ENCODE peak calls at places on chromosomes 4 and X, in four cellular contexts. S is MM.1S, E is heart right ventricle, Z is fibroblast of villous mesenchyme. P is an unnamed sample.

GRCh38 chr4:138256608-138257007 is 14.5 kb upstream of the SLC7A11 start:
- DNase-seq in S (no peak), E (no peak), Z (no peak), P (no peak)

GRCh38 chrX:116384406-116384805 is 52.0 kb upstream of the SLC6A14 start:
- DNase-seq in S (no peak), E (no peak), Z (peak; percentile 2), P (no peak)

GRCh38 chrX:4322916-4323315 is 609.5 kb upstream of the PRKX start:
- DNase-seq in S (no peak), E (no peak), Z (no peak), P (no peak)

GRCh38 chr4:74038161-74039064 is at the start of gene CXCL3:
- DNase-seq in S (no peak), E (peak; percentile 80), Z (peak; percentile 55), P (peak; percentile 45)

GRCh38 chr4:88792268-88792781 is 94.7 kb upstream of the NAP1L5 start:
- DNase-seq in S (no peak), E (no peak), Z (peak; percentile 90), P (no peak)

GRCh38 chr4:26051278-26051677 is 137.3 kb downstream of the SMIM20 start:
- DNase-seq in S (no peak), E (no peak), Z (peak; percentile 10), P (no peak)

GRCh38 chr4:139858436-139859225 is 193.0 kb downstream of the MGST2 start:
- DNase-seq in S (no peak), E (no peak), Z (no peak), P (no peak)

GRCh38 chr4:54276633-54277426 is 47.7 kb downstream of the PDGFRA start:
- DNase-seq in S (no peak), E (no peak), Z (no peak), P (no peak)

GRCh38 chr4:16226816-16227461 is 668 bp upstream of the TAPT1 start:
- DNase-seq in S (peak; percentile 36), E (peak; percentile 62), Z (peak; percentile 38), P (peak; percentile 49)

GRCh38 chrX:19334945-19335626 is 8.6 kb upstream of the PDHA1 start:
- DNase-seq in S (peak; percentile 79), E (no peak), Z (peak; percentile 31), P (no peak)

GRCh38 chrX:139203681-139204575 is 326.6 kb upstream of the F9 start:
- DNase-seq in S (peak; percentile 17), E (no peak), Z (no peak), P (no peak)

GRCh38 chr4:24235609-24236008 is 345.8 kb upstream of the PPARGC1A start:
- DNase-seq in S (no peak), E (no peak), Z (no peak), P (no peak)

GRCh38 chr4:145805490-145805889 is 125.5 kb downstream of the C4orf51 start:
- DNase-seq in S (no peak), E (peak; percentile 62), Z (peak; percentile 26), P (no peak)

GRCh38 chrX:323721-324628 is 5.4 kb upstream of the GTPBP6 start:
- DNase-seq in S (peak; percentile 38), E (no peak), Z (peak; percentile 38), P (no peak)

GRCh38 chrX:129777218-129777768 is 2.5 kb upstream of the SASH3 start:
- DNase-seq in S (peak; percentile 90), E (peak; percentile 13), Z (no peak), P (peak; percentile 24)

GRCh38 chr4:133147922-133148689 is 988 bp upstream of the PCDH10 start:
- DNase-seq in S (no peak), E (no peak), Z (no peak), P (no peak)

GRCh38 chr4:187965726-187966125 is 29.8 kb upstream of the ZFP42 start:
- DNase-seq in S (no peak), E (no peak), Z (no peak), P (no peak)

GRCh38 chr4:128461300-128462103 is 173.9 kb upstream of the PGRMC2 start:
- DNase-seq in S (no peak), E (no peak), Z (peak; percentile 97), P (no peak)

GRCh38 chr4:83083925-83084475 is 30.5 kb downstream of the PLAC8 start:
- DNase-seq in S (no peak), E (no peak), Z (no peak), P (no peak)

GRCh38 chr4:120636120-120636630 is 286.4 kb downstream of the PRDM5 start:
- DNase-seq in S (no peak), E (no peak), Z (peak; percentile 31), P (no peak)

GRCh38 chr4:129110931-129111330 is 15.0 kb downstream of the C4orf33 start:
- DNase-seq in S (no peak), E (no peak), Z (no peak), P (no peak)

GRCh38 chr4:154491731-154492249 is at the start of gene DCHS2:
- DNase-seq in S (no peak), E (no peak), Z (no peak), P (no peak)

GRCh38 chr4:4418676-4419370 is 31.9 kb downstream of the NSG1 start:
- DNase-seq in S (no peak), E (no peak), Z (no peak), P (peak; percentile 80)

GRCh38 chr4:8281519-8282133 is 12.1 kb downstream of the HTRA3 start:
- DNase-seq in S (no peak), E (peak; percentile 69), Z (peak; percentile 75), P (peak; percentile 95)

GRCh38 chr4:80252953-80253352 is 13.5 kb upstream of the FGF5 start:
- DNase-seq in S (no peak), E (no peak), Z (no peak), P (no peak)

GRCh38 chr4:63814171-63814964 is 594.9 kb downstream of the TECRL start:
- DNase-seq in S (no peak), E (no peak), Z (no peak), P (peak; percentile 61)

GRCh38 chrX:51242212-51242611 is 90.4 kb upstream of the NUDT10 start:
- DNase-seq in S (no peak), E (no peak), Z (no peak), P (no peak)

GRCh38 chr4:39655866-39656265 is 17.2 kb upstream of the SMIM14 start:
- DNase-seq in S (no peak), E (no peak), Z (peak; percentile 28), P (peak; percentile 64)

GRCh38 chrX:23773601-23774175 is 9.3 kb upstream of the SAT1 start:
- DNase-seq in S (peak; percentile 62), E (no peak), Z (no peak), P (no peak)

GRCh38 chr4:185634066-185634652 is 98.9 kb upstream of the PDLIM3 start:
- DNase-seq in S (peak; percentile 49), E (no peak), Z (no peak), P (no peak)

GRCh38 chr4:95243892-95244291 is 304.9 kb downstream of the UNC5C start:
- DNase-seq in S (no peak), E (no peak), Z (no peak), P (no peak)

GRCh38 chr4:24805036-24805435 is 9.7 kb downstream of the SOD3 start:
- DNase-seq in S (no peak), E (no peak), Z (no peak), P (no peak)

GRCh38 chr4:1763550-1764080 is 29.5 kb upstream of the FGFR3 start:
- DNase-seq in S (no peak), E (peak; percentile 29), Z (peak; percentile 56), P (no peak)
- H3K4me3 ChIP-seq in S (no peak overlapping the region), E (peak overlapping the region; percentile 1), Z (no peak overlapping the region), P (no peak overlapping the region)

GRCh38 chr4:56909083-56909981 is 1.6 kb downstream of the REST start:
- DNase-seq in S (peak; percentile 55), E (peak; percentile 40), Z (peak; percentile 65), P (peak; percentile 38)

GRCh38 chr4:56906534-56906933 is 1.2 kb upstream of the REST start:
- DNase-seq in S (no peak), E (no peak), Z (no peak), P (no peak)

GRCh38 chr4:56907009-56907408 is 691 bp upstream of the REST start:
- DNase-seq in S (no peak), E (no peak), Z (no peak), P (no peak)

GRCh38 chr4:56907489-56908205 is at the start of gene REST:
- DNase-seq in S (peak; percentile 74), E (peak; percentile 73), Z (peak; percentile 65), P (peak; percentile 69)

GRCh38 chr4:56908206-56909082 is 744 bp downstream of the REST start:
- DNase-seq in S (peak; percentile 76), E (peak; percentile 56), Z (peak; percentile 75), P (peak; percentile 43)
- TF ChIP-seq CTCF in S (no peak), E (no peak), Z (no peak), P (no peak)

GRCh38 chr4:574346-575161 is 1.5 kb downstream of the TMEM271 start:
- DNase-seq in S (no peak), E (no peak), Z (no peak), P (no peak)
- H3K4me3 ChIP-seq in S (no peak overlapping the region), E (no peak overlapping the region), Z (no peak overlapping the region), P (no peak overlapping the region)

DNA sequence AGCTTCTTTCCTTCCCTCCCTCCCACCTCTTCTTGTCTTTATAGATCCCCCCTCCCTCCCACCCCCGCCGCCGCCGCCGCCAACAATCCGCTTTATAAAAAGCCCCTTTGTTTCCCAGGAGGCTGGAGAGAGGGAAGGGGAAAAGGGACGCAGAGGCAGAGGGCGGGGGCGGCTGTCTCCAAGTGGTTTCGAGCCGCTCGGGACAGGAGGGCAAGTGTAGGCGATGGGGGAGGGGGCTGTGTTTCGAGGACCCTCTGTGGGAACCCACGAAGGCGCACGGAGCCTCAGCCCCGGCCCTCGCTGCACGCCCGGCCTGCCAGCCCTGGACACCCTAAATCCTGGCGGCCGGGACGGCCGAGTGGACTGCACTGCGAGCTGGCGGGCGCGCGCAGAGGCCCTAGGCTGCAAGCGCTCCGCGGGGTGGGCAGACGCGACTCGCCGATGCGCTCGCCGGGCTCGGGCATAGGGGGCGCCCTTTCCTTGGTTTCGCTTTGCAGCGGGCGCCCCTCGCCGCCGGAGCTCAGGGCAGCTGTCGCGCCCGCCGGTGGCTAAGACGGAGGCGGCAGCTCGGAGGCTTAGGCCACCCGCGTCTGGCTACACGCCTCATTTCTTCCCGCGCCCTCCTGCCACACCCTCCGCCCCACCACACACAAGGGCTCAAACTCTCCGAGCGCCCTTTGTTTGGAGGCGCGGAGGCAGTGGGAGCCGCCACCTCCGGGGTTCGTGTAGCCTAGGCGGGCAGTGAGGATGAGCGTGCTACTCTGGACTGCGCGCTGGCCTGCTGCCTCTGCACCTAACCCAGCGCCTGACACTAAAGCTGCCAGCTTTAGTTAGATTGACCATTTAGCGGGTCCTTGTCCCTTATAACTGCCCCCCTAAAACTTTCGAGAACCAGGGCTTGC is 2.2 kb downstream of the MAMLD1 start:
- DNase-seq in S (peak; percentile 46), E (peak; percentile 68), Z (peak; percentile 64), P (peak; percentile 40)
- TF ChIP-seq CTCF in S (peak; percentile 38), E (peak; percentile 31), Z (peak; percentile 55), P (no peak)

GRCh38 chr4:21605006-21605405 is 343.6 kb downstream of the KCNIP4 start:
- DNase-seq in S (no peak), E (no peak), Z (no peak), P (no peak)
- H3K4me3 ChIP-seq in S (no peak overlapping the region), E (no peak overlapping the region), Z (no peak overlapping the region), P (no peak overlapping the region)

DNA sequence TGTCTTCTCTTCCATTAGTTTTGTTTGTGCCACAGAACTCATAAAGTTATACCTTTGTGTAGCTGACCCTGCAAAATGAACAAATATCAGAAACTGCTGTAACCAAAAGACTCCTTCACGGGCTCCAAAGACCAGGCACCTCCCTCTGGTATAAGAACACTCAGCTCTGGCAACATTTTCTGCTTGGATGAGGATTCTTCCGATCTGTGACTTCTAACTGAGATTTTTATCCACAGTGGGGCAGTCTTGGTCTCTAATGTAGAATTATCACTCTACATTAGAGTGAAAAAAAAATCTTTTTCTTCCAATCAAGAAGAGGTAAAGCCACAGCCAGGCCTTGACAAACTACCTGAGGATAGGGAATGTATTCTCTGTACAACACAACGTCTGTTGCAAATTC is 38.5 kb upstream of the PRSS48 start:
- DNase-seq in S (no peak), E (no peak), Z (no peak), P (no peak)
- TF ChIP-seq CTCF in S (no peak), E (no peak), Z (no peak), P (no peak)